ENCODE peak calls at places on chromosomes 1 and 21, in seven cellular contexts. G is stomach; R is cardiac muscle cell; C is effector memory CD4-positive, alpha-beta T cell; K is K562; Q is psoas muscle; Z is GM23248. T is an unnamed sample.

GRCh38 chr1:93152835-93153234 is 27.4 kb downstream of the TMED5 start:
- DNase-seq in G (no peak), C (no peak), Q (no peak), R (no peak), Z (no peak), K (no peak), T (no peak)

GRCh38 chr1:219385786-219386427 is 212.2 kb downstream of the LYPLAL1 start:
- DNase-seq in Q (peak; percentile 14), Z (peak; percentile 69), G (no peak), C (no peak), K (peak; percentile 67), R (peak; percentile 76), T (peak; percentile 48)

GRCh38 chr21:45502600-45502999 is 39.6 kb downstream of the SLC19A1 start:
- DNase-seq in Q (no peak), C (no peak), G (no peak), Z (no peak), R (no peak), K (no peak), T (no peak)

GRCh38 chr1:62585481-62586155 is 11.7 kb upstream of the ANGPTL3 start:
- DNase-seq in G (no peak), K (no peak), C (no peak), R (no peak), Q (no peak), Z (no peak), T (no peak)

GRCh38 chr1:183166439-183166838 is 19.6 kb upstream of the LAMC2 start:
- DNase-seq in C (no peak), K (no peak), Z (no peak), R (no peak), Q (no peak), G (no peak), T (no peak)

GRCh38 chr21:37117204-37117603 is 44.1 kb downstream of the TTC3 start:
- DNase-seq in Z (no peak), C (no peak), R (no peak), Q (no peak), G (no peak), K (no peak), T (no peak)

GRCh38 chr21:34546556-34546955 is 34.5 kb upstream of the KCNE1 start:
- DNase-seq in G (no peak), C (no peak), K (no peak), R (no peak), Q (no peak), Z (no peak), T (no peak)

GRCh38 chr1:3333903-3334302 is 120.6 kb upstream of the ARHGEF16 start:
- DNase-seq in Q (no peak), G (peak; percentile 78), Z (no peak), R (no peak), C (no peak), K (no peak), T (no peak)

GRCh38 chr1:93087532-93087931 is 8.4 kb downstream of the MTF2 start:
- DNase-seq in C (no peak), Q (no peak), G (no peak), R (no peak), K (no peak), Z (no peak), T (no peak)

GRCh38 chr1:109689844-109690405 is 2.3 kb downstream of the GSTM1 start:
- DNase-seq in C (no peak), Q (no peak), R (no peak), K (no peak), Z (no peak), G (no peak), T (no peak)

GRCh38 chr21:20276954-20277353 is 721.3 kb upstream of the NCAM2 start:
- DNase-seq in R (no peak), G (no peak), C (no peak), Q (no peak), Z (no peak), K (no peak), T (no peak)

GRCh38 chr1:114152211-114153050 is 1.2 kb downstream of the SYT6 start:
- DNase-seq in R (peak; percentile 54), Q (peak; percentile 59), Z (peak; percentile 81), K (no peak), C (no peak), G (peak; percentile 37), T (peak; percentile 56)

GRCh38 chr1:30106125-30106524 is 617.3 kb downstream of the MATN1 start:
- DNase-seq in G (no peak), R (peak; percentile 50), Z (peak; percentile 57), K (peak; percentile 65), Q (no peak), C (no peak), T (peak; percentile 19)

GRCh38 chr21:41397416-41397815 is 28.6 kb upstream of the MX1 start:
- DNase-seq in G (no peak), C (no peak), Q (no peak), K (no peak), R (no peak), Z (no peak), T (no peak)
- H3K4me3 ChIP-seq in G (no peak overlapping the region), C (no peak overlapping the region), Q (no peak overlapping the region), K (no peak overlapping the region), R (no peak overlapping the region), Z (no peak overlapping the region), T (no peak overlapping the region)

DNA sequence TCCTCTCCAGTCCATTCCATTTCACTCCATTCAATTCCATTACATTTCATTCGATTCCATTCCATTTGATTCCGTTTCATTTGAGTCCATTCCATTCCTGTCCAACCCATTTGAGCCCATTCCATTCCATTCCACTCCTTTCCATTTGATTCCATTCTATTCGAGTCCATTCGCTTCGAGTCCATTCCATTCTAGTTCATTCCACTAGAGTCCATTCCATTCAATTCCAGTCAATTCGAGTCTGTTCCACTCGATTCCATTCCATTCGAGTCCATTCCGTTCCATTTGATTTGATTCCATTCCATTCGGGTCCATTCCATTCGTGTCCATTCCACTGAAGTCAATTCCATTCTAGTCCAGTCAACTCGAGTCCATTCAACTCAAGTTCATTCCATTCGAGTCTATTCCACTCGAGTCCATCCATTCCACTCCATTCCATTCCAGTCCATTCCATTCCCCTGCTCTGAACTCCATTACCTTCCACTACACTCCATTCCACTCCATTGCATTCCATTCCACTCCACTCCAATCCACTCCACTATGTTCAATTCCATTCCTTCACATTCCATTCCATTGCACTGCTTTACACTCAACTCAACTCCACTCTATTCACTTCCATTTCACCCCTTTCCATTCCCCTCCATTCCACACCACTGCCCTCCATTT is 2569.4 kb upstream of the TPTE start:
- DNase-seq in K (no peak), C (no peak), G (no peak), Z (no peak), Q (no peak), R (no peak), T (no peak)
- H3K9me3 ChIP-seq in K (peaks cover 6% of the 10 kb centered on the region), C (peaks cover 78% of the 10 kb centered on the region), G (peaks cover 100% of the 10 kb centered on the region), Z (peaks cover 36% of the 10 kb centered on the region), Q (peaks cover 82% of the 10 kb centered on the region), R (peaks cover 77% of the 10 kb centered on the region), T (peaks cover 78% of the 10 kb centered on the region)

DNA sequence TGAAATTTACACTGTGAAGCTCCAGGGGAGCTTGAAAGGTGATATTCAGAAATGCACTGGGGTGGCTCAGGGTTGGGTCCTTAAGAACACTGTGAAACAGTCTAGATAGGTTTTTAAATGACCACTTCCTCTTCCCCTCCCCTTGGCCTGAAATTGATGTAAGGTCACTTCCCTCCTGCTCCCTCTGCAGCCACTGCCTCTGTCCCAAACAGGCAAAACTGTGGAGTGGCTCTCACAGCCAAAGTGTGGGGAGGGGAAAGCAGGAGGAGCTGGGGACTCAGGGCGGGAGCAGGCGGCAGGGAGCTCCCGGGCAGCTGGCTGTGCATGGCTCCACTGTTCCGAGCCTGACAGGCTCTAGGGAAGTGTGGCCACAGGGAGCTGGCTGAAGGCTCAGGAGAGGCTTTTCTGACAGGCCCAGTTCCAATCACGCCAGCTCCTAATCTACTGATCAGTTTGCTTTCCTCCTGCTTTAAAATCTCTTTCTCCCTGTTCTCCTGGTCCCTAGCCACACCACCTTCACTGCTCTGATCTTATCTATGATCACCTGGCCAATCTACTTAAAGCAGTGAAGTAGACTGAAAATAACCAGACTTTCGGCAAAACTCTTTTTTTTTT is 5.1 kb upstream of the CSRP1 start:
- DNase-seq in R (peak; percentile 57), C (no peak), Q (peak; percentile 63), G (peak; percentile 72), K (peak; percentile 37), Z (peak; percentile 48), T (no peak)
- H3K4me3 ChIP-seq in R (no peak overlapping the region), C (no peak overlapping the region), Q (no peak overlapping the region), G (no peak overlapping the region), K (no peak overlapping the region), Z (no peak overlapping the region), T (no peak overlapping the region)

DNA sequence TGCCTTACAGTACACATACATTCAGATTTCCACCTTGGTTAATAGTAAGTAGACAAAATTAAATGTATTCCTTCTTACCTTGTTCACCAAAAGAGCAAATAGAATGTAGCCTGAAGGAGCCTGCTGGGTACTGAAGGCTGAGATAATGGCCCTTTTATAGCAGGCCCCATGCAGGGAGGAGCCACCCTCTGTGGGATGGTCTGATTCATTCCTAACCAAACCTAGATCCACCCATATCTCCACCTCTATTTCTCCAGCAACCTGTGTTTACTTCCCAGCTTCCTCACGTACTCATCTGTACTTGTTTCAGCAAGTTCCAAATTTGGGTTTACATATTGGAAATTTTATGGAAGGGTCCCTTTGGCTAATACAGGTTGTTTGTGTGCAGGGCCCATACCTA is at the start of gene FLG:
- DNase-seq in R (no peak), Z (no peak), C (no peak), G (no peak), Q (no peak), K (no peak), T (no peak)
- H3K9me3 ChIP-seq in R (peaks cover 2% of the 10 kb centered on the region), Z (no peaks in the 10 kb centered on the region), C (no peaks in the 10 kb centered on the region), G (no peaks in the 10 kb centered on the region), Q (no peaks in the 10 kb centered on the region), K (no peaks in the 10 kb centered on the region), T (no peaks in the 10 kb centered on the region)

GRCh38 chr1:67683736-67684525 is 1.1 kb upstream of the GADD45A start:
- DNase-seq in K (peak; percentile 56), G (no peak), Z (peak; percentile 76), R (no peak), C (no peak), Q (no peak), T (peak; percentile 43)
- H3K4me3 ChIP-seq in K (peak overlapping the region; percentile 93), G (peak overlapping the region; percentile 71), Z (peak overlapping the region; percentile 96), R (no peak overlapping the region), C (peak overlapping the region; percentile 91), Q (peak overlapping the region; percentile 88), T (peak overlapping the region; percentile 92)

DNA sequence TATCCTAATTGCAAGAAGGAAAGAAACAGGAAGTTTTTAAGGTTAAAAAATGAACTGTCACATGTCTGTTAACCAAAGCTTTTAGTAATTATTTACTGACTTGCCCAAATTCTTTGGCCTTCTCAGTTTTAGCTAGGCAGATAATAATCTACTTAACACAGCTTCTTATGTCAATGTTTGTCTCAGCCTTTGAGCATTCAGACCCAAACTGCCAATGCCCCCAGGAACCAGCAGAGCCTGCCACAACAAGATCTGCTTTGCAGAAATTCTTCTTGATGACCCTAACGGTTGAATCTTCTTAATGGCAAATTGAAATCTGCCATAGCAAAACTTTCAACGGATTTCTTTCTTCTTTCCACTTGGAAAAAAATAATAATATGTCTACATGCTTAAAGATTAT is 792.4 kb upstream of the ADGRL2 start:
- DNase-seq in Z (no peak), G (no peak), K (no peak), C (no peak), R (no peak), Q (no peak), T (no peak)
- H3K9me3 ChIP-seq in Z (no peaks in the 10 kb centered on the region), G (no peaks in the 10 kb centered on the region), K (no peaks in the 10 kb centered on the region), C (no peaks in the 10 kb centered on the region), R (no peaks in the 10 kb centered on the region), Q (no peaks in the 10 kb centered on the region), T (no peaks in the 10 kb centered on the region)

DNA sequence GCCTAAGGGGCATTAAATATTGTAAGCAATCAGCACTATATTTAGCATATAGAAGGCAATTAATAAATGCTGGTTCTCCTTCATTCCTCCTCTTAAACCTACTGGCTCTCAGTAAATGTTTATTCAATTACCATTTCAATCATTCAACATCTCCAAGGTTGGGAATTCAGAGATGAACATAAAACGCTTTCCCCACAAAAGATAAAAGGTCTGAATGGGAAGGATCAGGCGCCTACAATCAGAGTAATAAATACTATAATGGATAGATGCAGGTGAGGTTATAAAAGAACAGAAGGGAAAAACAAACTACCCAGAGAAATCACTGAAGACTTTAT is 407 bp upstream of the KTI12 start:
- DNase-seq in C (no peak), Q (no peak), G (no peak), Z (no peak), K (no peak), R (no peak), T (no peak)
- H3K4me3 ChIP-seq in C (peak overlapping the region; percentile 86), Q (peak overlapping the region; percentile 92), G (peak overlapping the region; percentile 77), Z (peak overlapping the region; percentile 74), K (peak overlapping the region; percentile 66), R (peak overlapping the region; percentile 81), T (peak overlapping the region; percentile 79)